ENCODE peak calls at places on chromosomes 11 and 22, in six cellular contexts. X is LHCN-M2; R is stimulated activated CD4-positive, alpha-beta T cell treated with anti-CD3 and anti-CD28 coated beads, TNF-alpha, amount 100 ng/mL, for 4 hours; H is stimulated activated CD8-positive, alpha-beta memory T cell treated with anti-CD3 and anti-CD28 coated beads, Interleukin-7, amount 100 ng/mL, for 1 hour; V is activated CD4-positive, alpha-beta T cell treated with anti-CD3 and anti-CD28 coated beads for 36 hours; S is T follicular helper cell. E is an unnamed sample.

GRCh38 chr22:45579306-45579705 is 76.6 kb downstream of the FBLN1 start:
- DNase-seq in X (no peak), R (no peak), H (no peak), V (no peak), S (no peak), E (no peak)

GRCh38 chr22:45521178-45521577 is 18.5 kb downstream of the FBLN1 start:
- DNase-seq in X (no peak), R (no peak), H (no peak), V (no peak), S (no peak), E (no peak)

GRCh38 chr11:60504219-60504618 is 11.0 kb upstream of the MS4A13 start:
- DNase-seq in X (no peak), R (no peak), H (no peak), V (no peak), S (no peak), E (no peak)

GRCh38 chr11:65040520-65041205 is 347 bp upstream of the SAC3D1 start:
- DNase-seq in X (peak; percentile 96), R (peak; percentile 76), H (peak; percentile 58), V (peak; percentile 96), S (peak; percentile 71), E (peak; percentile 97)

GRCh38 chr22:19875061-19875530 is 20.4 kb upstream of the GNB1L start:
- DNase-seq in X (no peak), R (no peak), H (no peak), V (no peak), S (no peak), E (no peak)

GRCh38 chr22:27577570-27577969 is 224.0 kb downstream of the MN1 start:
- DNase-seq in X (no peak), R (no peak), H (no peak), V (no peak), S (no peak), E (peak; percentile 48)

GRCh38 chr11:65032216-65032615 is 5.0 kb downstream of the SNX15 start:
- DNase-seq in X (no peak), R (no peak), H (no peak), V (no peak), S (no peak), E (peak; percentile 36)

GRCh38 chr11:32052218-32052617 is 38.7 kb upstream of the RCN1 start:
- DNase-seq in X (peak; percentile 58), R (peak; percentile 10), H (peak; percentile 13), V (peak; percentile 70), S (peak; percentile 21), E (peak; percentile 41)

GRCh38 chr22:40635940-40636379 is 559 bp downstream of the MRTFA start:
- DNase-seq in X (no peak), R (peak; percentile 12), H (no peak), V (peak; percentile 38), S (peak; percentile 6), E (no peak)

GRCh38 chr22:46578824-46579561 is 41.2 kb upstream of the GRAMD4 start:
- DNase-seq in X (no peak), R (no peak), H (no peak), V (no peak), S (no peak), E (peak; percentile 76)

GRCh38 chr11:20005747-20006146 is 154.5 kb downstream of the DBX1 start:
- DNase-seq in X (no peak), R (no peak), H (no peak), V (no peak), S (no peak), E (no peak)

GRCh38 chr11:73379189-73379880 is 3.1 kb downstream of the RELT start:
- DNase-seq in X (no peak), R (no peak), H (no peak), V (no peak), S (no peak), E (no peak)

GRCh38 chr11:108486828-108487227 is 11.4 kb downstream of the POGLUT3 start:
- DNase-seq in X (no peak), R (no peak), H (no peak), V (no peak), S (no peak), E (peak; percentile 25)

GRCh38 chr22:40417881-40418280 is 47.5 kb downstream of the SGSM3 start:
- DNase-seq in X (no peak), R (no peak), H (no peak), V (no peak), S (no peak), E (no peak)

GRCh38 chr11:48012051-48012391 is 31.7 kb downstream of the PTPRJ start:
- DNase-seq in X (no peak), R (no peak), H (peak; percentile 33), V (peak; percentile 69), S (peak; percentile 19), E (no peak)

GRCh38 chr11:77470504-77470903 is 3.4 kb downstream of the PAK1 start:
- DNase-seq in X (no peak), R (no peak), H (no peak), V (no peak), S (no peak), E (no peak)

GRCh38 chr11:117034901-117035300 is 63.3 kb downstream of the SIK3 start:
- DNase-seq in X (no peak), R (no peak), H (no peak), V (no peak), S (no peak), E (no peak)

GRCh38 chr11:128767518-128767917 is 73.6 kb downstream of the FLI1 start:
- DNase-seq in X (no peak), R (no peak), H (no peak), V (no peak), S (no peak), E (no peak)

GRCh38 chr11:61797263-61797944 is 4.7 kb downstream of the FEN1 start:
- DNase-seq in X (peak; percentile 77), R (no peak), H (peak; percentile 38), V (peak; percentile 82), S (peak; percentile 73), E (peak; percentile 51)

GRCh38 chr11:3105791-3106735 is 48.8 kb upstream of the CARS1 start:
- DNase-seq in X (no peak), R (no peak), H (no peak), V (no peak), S (no peak), E (no peak)

GRCh38 chr11:75946531-75947530 is 131.8 kb downstream of the UVRAG start:
- DNase-seq in X (peak; percentile 89), R (no peak), H (no peak), V (no peak), S (no peak), E (peak; percentile 8)

GRCh38 chr11:67248653-67249052 is 17.6 kb upstream of the GRK2 start:
- DNase-seq in X (peak; percentile 75), R (no peak), H (no peak), V (no peak), S (no peak), E (peak; percentile 83)

GRCh38 chr11:109308551-109308950 is 113.4 kb upstream of the C11orf87 start:
- DNase-seq in X (no peak), R (no peak), H (no peak), V (no peak), S (no peak), E (no peak)

GRCh38 chr11:111327908-111328624 is 29.7 kb downstream of the POU2AF3 start:
- DNase-seq in X (no peak), R (no peak), H (no peak), V (no peak), S (no peak), E (peak; percentile 23)

GRCh38 chr11:3137486-3138177 is 27.5 kb downstream of the OSBPL5 start:
- DNase-seq in X (no peak), R (no peak), H (no peak), V (no peak), S (no peak), E (no peak)

GRCh38 chr11:17219016-17219415 is 11.2 kb upstream of the PIK3C2A start:
- DNase-seq in X (no peak), R (no peak), H (no peak), V (no peak), S (no peak), E (no peak)

GRCh38 chr11:44407211-44407996 is 97.5 kb upstream of the ALX4 start:
- DNase-seq in X (no peak), R (no peak), H (no peak), V (no peak), S (no peak), E (no peak)

GRCh38 chr11:61955416-61956135 is 5.4 kb downstream of the BEST1 start:
- DNase-seq in X (no peak), R (no peak), H (no peak), V (peak; percentile 66), S (no peak), E (peak; percentile 46)

GRCh38 chr11:120241277-120241676 is 1.3 kb downstream of the POU2F3 start:
- DNase-seq in X (no peak), R (no peak), H (no peak), V (no peak), S (no peak), E (no peak)

GRCh38 chr11:26777276-26777939 is 55.5 kb upstream of the SLC5A12 start:
- DNase-seq in X (no peak), R (no peak), H (no peak), V (no peak), S (no peak), E (no peak)

GRCh38 chr11:2369320-2369719 is 7.8 kb upstream of the CD81 start:
- DNase-seq in X (no peak), R (no peak), H (no peak), V (no peak), S (no peak), E (no peak)

GRCh38 chr22:44337658-44338004 is 24.9 kb upstream of the SHISAL1 start:
- DNase-seq in X (peak; percentile 62), R (no peak), H (no peak), V (peak; percentile 52), S (no peak), E (peak; percentile 41)

GRCh38 chr11:76005746-76006145 is 190.7 kb downstream of the UVRAG start:
- DNase-seq in X (peak; percentile 80), R (no peak), H (no peak), V (no peak), S (no peak), E (no peak)